ENCODE peak calls at places on chromosomes 6 and 20, in five cellular contexts. C is heart right ventricle; Q is naive thymus-derived CD4-positive, alpha-beta T cell; S is Peyer's patch; D is aorta. V is an unnamed sample. For H3K4me1 and H3K9me3, the result is how much of the 10 kb centered on the place peaks cover.

GRCh38 chr6:138007014-138007472 is 100.2 kb downstream of the PERP start:
- DNase-seq in Q (no peak), C (no peak), D (no peak), S (peak), V (peak)

GRCh38 chr6:104281370-104281769 is 578.3 kb downstream of the HACE1 start:
- DNase-seq in S (no peak), Q (no peak), D (no peak), C (no peak), V (no peak)

GRCh38 chr6:53734473-53735299 is 60.1 kb upstream of the LRRC1 start:
- DNase-seq in S (peak), C (peak), D (peak), Q (no peak), V (peak)

GRCh38 chr6:105624055-105624454 is 221.2 kb upstream of the PREP start:
- DNase-seq in Q (no peak), S (no peak), D (no peak), C (no peak), V (no peak)

GRCh38 chr6:40139447-40139846 is 205.2 kb upstream of the MOCS1 start:
- DNase-seq in D (no peak), S (no peak), C (no peak), Q (no peak), V (no peak)

GRCh38 chr20:3383878-3384495 is 23.5 kb downstream of the DNAAF9 start:
- DNase-seq in Q (no peak), D (no peak), S (no peak), C (no peak), V (no peak)

GRCh38 chr6:6711832-6712231 is 123.3 kb downstream of the LY86 start:
- DNase-seq in D (peak), S (peak), Q (no peak), C (no peak), V (no peak)

GRCh38 chr6:110398778-110399177 is 16.6 kb downstream of the DDO start:
- DNase-seq in S (no peak), Q (no peak), C (no peak), D (no peak), V (no peak)

GRCh38 chr20:38165966-38166706 is 1.1 kb upstream of the TGM2 start:
- DNase-seq in Q (no peak), S (no peak), C (no peak), D (no peak), V (no peak)

GRCh38 chr20:48007356-48007755 is 222.1 kb upstream of the SULF2 start:
- DNase-seq in D (no peak), C (no peak), Q (no peak), S (no peak), V (no peak)

GRCh38 chr20:7022597-7022996 is 255.1 kb downstream of the BMP2 start:
- DNase-seq in D (no peak), Q (no peak), S (no peak), C (no peak), V (no peak)

GRCh38 chr6:170027111-170028043 is 263.5 kb downstream of the DLL1 start:
- DNase-seq in C (no peak), D (peak), Q (no peak), S (peak), V (no peak)

GRCh38 chr20:36532388-36532787 is 8.9 kb upstream of the MYL9 start:
- DNase-seq in D (no peak), Q (no peak), S (no peak), C (no peak), V (no peak)

GRCh38 chr6:121901432-121901831 is 466.0 kb downstream of the GJA1 start:
- DNase-seq in C (no peak), S (no peak), D (no peak), Q (no peak), V (no peak)

GRCh38 chr6:131950767-131951575 is at the start of gene CCN2:
- DNase-seq in S (peak), Q (no peak), C (peak), D (peak), V (no peak)

GRCh38 chr6:148451690-148452089 is 109.1 kb downstream of the SASH1 start:
- DNase-seq in D (no peak), Q (no peak), C (peak), S (no peak), V (no peak)

GRCh38 chr20:47133809-47134456 is 222.6 kb downstream of the ZMYND8 start:
- DNase-seq in D (no peak), C (no peak), Q (no peak), S (no peak), V (no peak)

GRCh38 chr6:110741517-110741916 is 73.8 kb downstream of the CDK19 start:
- DNase-seq in D (no peak), C (no peak), S (no peak), Q (no peak), V (no peak)

GRCh38 chr20:1508576-1508975 is 17.4 kb upstream of the SIRPB2 start:
- DNase-seq in D (no peak), S (no peak), C (no peak), Q (no peak), V (no peak)

GRCh38 chr6:125945378-125946141 is 11.0 kb upstream of the HINT3 start:
- DNase-seq in D (no peak), S (no peak), Q (no peak), C (no peak), V (no peak)

DNA sequence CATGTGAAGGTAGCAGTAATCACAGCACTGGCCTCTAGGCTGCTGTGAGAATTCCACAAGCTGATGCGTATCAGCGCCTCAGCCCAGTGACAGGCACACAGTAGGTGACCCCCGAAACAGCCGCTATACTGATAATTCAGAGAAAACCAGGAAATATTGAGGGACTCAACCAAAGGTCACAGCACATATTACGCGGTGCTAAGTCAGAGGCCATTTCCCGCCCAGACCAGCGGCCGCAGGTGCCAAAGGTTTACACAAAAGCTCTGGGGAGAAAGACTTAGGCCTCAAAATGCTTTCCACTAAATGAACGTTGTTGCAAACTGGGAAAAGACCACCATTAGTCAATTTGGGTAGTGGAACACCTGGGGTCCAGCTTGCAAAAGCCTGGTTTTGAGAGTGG is 4.9 kb downstream of the NOL4L start:
- DNase-seq in D (no peak), S (no peak), Q (no peak), C (no peak), V (no peak)
- H3K4me1 ChIP-seq in D (under half), S (under half), Q (under half), C (under half), V (half or more)

GRCh38 chr20:60306105-60306504 is 347.9 kb downstream of the CDH26 start:
- DNase-seq in C (no peak), Q (no peak), S (no peak), D (no peak), V (no peak)

GRCh38 chr20:60313609-60314008 is 355.4 kb downstream of the CDH26 start:
- DNase-seq in S (no peak), D (no peak), Q (no peak), C (no peak), V (no peak)

GRCh38 chr20:60314727-60315126 is 356.5 kb downstream of the CDH26 start:
- DNase-seq in Q (no peak), C (no peak), D (no peak), S (no peak), V (no peak)

GRCh38 chr20:60306516-60306915 is 348.3 kb downstream of the CDH26 start:
- DNase-seq in S (no peak), Q (no peak), D (no peak), C (no peak), V (no peak)

DNA sequence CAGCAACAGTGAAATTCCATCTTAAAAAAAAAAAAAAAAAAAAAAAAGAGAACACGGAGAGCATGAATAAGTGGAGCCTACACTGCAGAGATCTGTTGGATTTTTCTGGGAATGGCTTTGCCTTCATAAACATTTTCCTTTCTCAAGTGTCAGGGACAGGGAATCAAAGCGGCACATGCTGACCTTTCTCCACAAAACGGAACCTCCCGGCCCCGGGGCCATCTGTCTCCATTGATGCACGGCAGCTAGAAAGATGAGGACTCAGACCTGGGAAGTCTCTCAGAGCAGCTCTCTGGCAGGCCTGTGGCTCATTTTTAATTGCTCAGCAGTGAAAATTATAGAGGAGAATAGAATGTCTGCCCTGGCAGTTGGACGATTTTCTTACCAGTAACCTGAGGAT is 352.3 kb downstream of the CDH26 start:
- DNase-seq in S (no peak), C (no peak), Q (no peak), D (no peak), V (no peak)
- H3K9me3 ChIP-seq in S (under half), C (under half), Q (under half), D (under half), V (under half)

GRCh38 chr6:133892444-133893323 is 3.8 kb downstream of the TCF21 start:
- DNase-seq in C (no peak), S (no peak), Q (no peak), D (no peak), V (no peak)

GRCh38 chr6:133891814-133892443 is 3.0 kb downstream of the TCF21 start:
- DNase-seq in Q (no peak), S (no peak), D (no peak), C (no peak), V (no peak)

GRCh38 chr6:133894369-133894768 is 5.5 kb downstream of the TCF21 start:
- DNase-seq in Q (no peak), D (no peak), C (no peak), S (no peak), V (no peak)

GRCh38 chr6:133894795-133895401 is 6.0 kb downstream of the TCF21 start:
- DNase-seq in Q (no peak), D (no peak), S (no peak), C (peak), V (no peak)

DNA sequence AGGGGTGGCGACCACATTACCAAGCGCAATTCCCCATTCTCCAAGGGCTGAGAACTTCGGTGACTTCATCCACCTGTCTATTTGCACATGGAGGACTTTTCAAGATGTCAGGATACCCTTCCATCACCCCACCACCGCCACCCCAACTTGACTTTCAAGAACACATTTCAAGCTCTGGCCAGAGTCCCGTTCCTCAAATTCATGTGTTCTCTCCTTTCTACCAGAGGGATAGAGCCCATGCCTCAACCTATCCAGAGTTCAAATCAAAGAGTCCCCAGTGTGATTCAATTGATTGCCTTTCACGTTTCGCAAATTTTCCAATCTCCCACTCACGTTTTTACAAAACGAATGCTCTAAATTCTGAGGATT is 4.4 kb downstream of the TCF21 start:
- DNase-seq in C (no peak), S (no peak), D (no peak), Q (no peak), V (no peak)
- H3K4me1 ChIP-seq in C (under half), S (under half), D (under half), Q (under half), V (under half)

DNA sequence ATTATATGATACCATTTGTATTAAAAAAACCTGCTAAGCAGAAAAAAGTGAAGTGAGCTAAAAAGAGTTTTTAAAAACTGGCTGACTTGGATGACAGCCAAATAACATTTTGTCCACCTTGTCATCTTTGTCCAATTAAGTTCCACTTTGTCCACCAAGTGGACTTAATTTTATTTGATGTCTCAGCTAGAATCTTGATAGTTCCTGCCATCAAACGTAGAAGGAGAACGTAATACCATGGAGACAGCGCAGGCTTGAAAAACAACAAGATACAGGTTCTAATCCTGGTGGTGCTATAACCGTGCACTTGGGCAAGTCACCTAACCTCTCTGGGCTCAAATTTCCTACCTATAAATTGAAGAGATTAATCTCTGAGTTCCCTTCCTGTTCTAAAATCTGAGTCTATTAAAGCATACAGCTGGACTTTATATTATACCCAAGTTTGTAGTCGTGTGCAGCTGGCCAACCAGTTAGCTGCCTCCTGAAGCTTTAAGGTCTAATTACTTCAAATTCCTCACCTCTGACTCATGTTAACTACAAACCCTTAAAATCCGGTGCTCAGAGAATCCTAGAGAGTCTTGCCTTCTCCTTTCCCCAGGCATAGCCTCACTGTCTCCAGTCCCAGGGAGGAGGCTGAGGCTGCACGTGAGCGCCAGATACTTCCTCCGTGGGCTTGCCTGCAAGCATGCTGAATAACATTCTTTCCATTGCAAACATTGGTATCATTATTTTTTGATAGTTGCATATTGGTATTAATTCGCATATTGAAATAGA is 16.8 kb downstream of the TMEM244 start:
- DNase-seq in Q (no peak), S (no peak), D (no peak), C (no peak), V (no peak)
- H3K9me3 ChIP-seq in Q (under half), S (under half), D (under half), C (under half), V (under half)

DNA sequence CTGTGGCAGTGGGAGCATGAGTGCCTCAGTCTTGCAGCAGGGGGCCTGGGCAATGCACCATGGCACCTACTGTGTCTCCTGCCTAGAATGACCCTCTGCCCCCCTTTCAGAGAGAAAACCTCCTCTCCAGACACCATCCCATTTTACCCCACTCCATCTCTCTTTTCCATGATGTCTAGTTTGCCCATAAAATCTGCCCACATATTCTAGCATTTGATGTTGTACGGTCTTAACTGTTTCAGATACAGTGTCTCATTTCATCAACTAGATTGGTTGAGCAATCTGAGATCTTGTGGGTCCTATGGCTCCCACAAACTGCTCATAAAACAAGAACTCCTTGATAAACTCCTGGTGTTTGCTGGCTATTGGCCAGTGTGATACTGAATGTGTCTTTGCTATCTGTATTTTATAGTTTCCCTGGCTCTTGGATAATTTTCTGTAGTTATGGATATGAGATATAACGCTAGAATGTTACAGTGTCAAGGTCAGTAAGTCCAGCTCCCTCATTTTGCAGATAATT is 8.1 kb downstream of the PNPLA1 start:
- DNase-seq in S (no peak), Q (no peak), C (no peak), D (no peak), V (no peak)
- H3K4me1 ChIP-seq in S (under half), Q (under half), C (under half), D (under half), V (under half)

GRCh38 chr20:5312518-5312917 is 4.2 kb downstream of the PROKR2 start:
- DNase-seq in D (no peak), S (no peak), C (no peak), Q (no peak), V (no peak)
- H3K9me3 ChIP-seq in D (under half), S (under half), C (under half), Q (under half), V (under half)

DNA sequence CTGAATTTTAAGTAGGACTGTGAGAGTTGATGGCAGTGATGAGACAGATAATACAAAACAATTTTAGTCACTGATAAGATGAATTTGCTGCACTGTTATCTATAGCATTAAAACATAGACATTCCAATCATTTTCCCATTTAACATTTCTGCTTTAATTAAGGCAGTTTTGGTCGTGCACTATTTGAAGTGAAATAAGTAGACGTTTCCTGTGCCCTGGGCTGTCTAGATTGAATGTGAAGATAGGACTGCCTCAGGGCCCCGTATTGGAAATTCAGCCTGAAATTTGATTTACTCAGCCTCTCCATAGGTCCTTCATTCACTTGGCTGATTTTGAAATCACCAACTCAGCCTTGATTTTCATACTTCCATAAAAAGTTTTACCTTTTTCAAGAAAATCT is 48.3 kb downstream of the ARID1B start:
- DNase-seq in C (no peak), D (no peak), S (no peak), Q (no peak), V (no peak)
- H3K4me1 ChIP-seq in C (half or more), D (under half), S (under half), Q (under half), V (under half)

V was measured in CD8-positive, alpha-beta T cell.